ENCODE peak calls at places on chromosome 13, in six cellular contexts. G is skeletal muscle cell; H is tibial artery; B is ELF-1; X is GM12892; M is stimulated activated CD4-positive, alpha-beta T cell treated with anti-CD3 and anti-CD28 coated beads, Interleukin-2, amount 100 ng/mL, for 48 hours. N is an unnamed sample.
A peak's percentile ranks its signal among the peaks of the same experiment; 100 is the strongest.

GRCh38 chr13:102758842-102759241 is 14.7 kb downstream of the TEX30 start:
- DNase-seq in G (no peak), H (no peak), B (no peak), X (no peak), M (no peak), N (no peak)

GRCh38 chr13:99086149-99086868 is 108.4 kb upstream of the DOCK9 start:
- DNase-seq in G (no peak), H (peak; percentile 75), B (no peak), X (peak; percentile 60), M (peak; percentile 58), N (peak; percentile 63)

GRCh38 chr13:91491980-91492379 is 93.6 kb downstream of the GPC5 start:
- DNase-seq in G (no peak), H (no peak), B (no peak), X (no peak), M (no peak), N (no peak)

GRCh38 chr13:25971499-25972145 is 80.2 kb downstream of the SHISA2 start:
- DNase-seq in G (no peak), H (no peak), B (no peak), X (no peak), M (peak; percentile 13), N (no peak)

GRCh38 chr13:23583491-23583890 is 13.3 kb downstream of the TNFRSF19 start:
- DNase-seq in G (no peak), H (no peak), B (no peak), X (no peak), M (no peak), N (no peak)

GRCh38 chr13:28313579-28313978 is 175.2 kb downstream of the PAN3 start:
- DNase-seq in G (no peak), H (no peak), B (peak; percentile 27), X (no peak), M (no peak), N (peak; percentile 24)

GRCh38 chr13:113273856-113274590 is 23.0 kb upstream of the LAMP1 start:
- DNase-seq in G (peak; percentile 50), H (peak; percentile 68), B (peak; percentile 12), X (no peak), M (no peak), N (peak; percentile 47)

GRCh38 chr13:59901191-59901590 is 262.5 kb downstream of the DIAPH3 start:
- DNase-seq in G (no peak), H (no peak), B (no peak), X (no peak), M (no peak), N (no peak)

GRCh38 chr13:57632276-57633140 is 964 bp downstream of the PCDH17 start:
- DNase-seq in G (no peak), H (peak; percentile 63), B (peak; percentile 50), X (no peak), M (no peak), N (no peak)

GRCh38 chr13:21138561-21138960 is 37.8 kb downstream of the SKA3 start:
- DNase-seq in G (peak; percentile 32), H (no peak), B (no peak), X (no peak), M (no peak), N (peak; percentile 38)

GRCh38 chr13:113421673-113422270 is 31.5 kb downstream of the ADPRHL1 start:
- DNase-seq in G (no peak), H (no peak), B (peak; percentile 76), X (no peak), M (no peak), N (no peak)

GRCh38 chr13:88014527-88014926 is 343.4 kb downstream of the SLITRK5 start:
- DNase-seq in G (no peak), H (no peak), B (no peak), X (no peak), M (no peak), N (no peak)

GRCh38 chr13:59745395-59745788 is 418.3 kb downstream of the DIAPH3 start:
- DNase-seq in G (no peak), H (no peak), B (no peak), X (no peak), M (no peak), N (no peak)

GRCh38 chr13:29521336-29521735 is 74.2 kb downstream of the SLC7A1 start:
- DNase-seq in G (no peak), H (peak; percentile 63), B (no peak), X (no peak), M (no peak), N (no peak)

GRCh38 chr13:112773601-112774447 is 84.0 kb downstream of the ATP11A start:
- DNase-seq in G (no peak), H (no peak), B (no peak), X (no peak), M (no peak), N (no peak)

GRCh38 chr13:40152145-40152544 is 496.7 kb downstream of the COG6 start:
- DNase-seq in G (peak; percentile 41), H (no peak), B (no peak), X (no peak), M (no peak), N (no peak)

GRCh38 chr13:38518328-38518727 is 168.5 kb upstream of the FREM2 start:
- DNase-seq in G (no peak), H (no peak), B (no peak), X (no peak), M (no peak), N (no peak)

GRCh38 chr13:36102721-36103120 is 28.5 kb downstream of the DCLK1 start:
- DNase-seq in G (no peak), H (no peak), B (no peak), X (no peak), M (no peak), N (no peak)

N was measured in trophoblast cell.